ENCODE peak calls at places on chromosomes 3 and 15, in ten cellular contexts. Q is ascending aorta, P is Peyer's patch, J is HCT116, W is PC-9, R is upper lobe of left lung, F is esophagus squamous epithelium, X is GM23248, C is mammary epithelial cell, K is A673. D is an unnamed sample.

GRCh38 chr3:42667523-42668402 is 14.3 kb downstream of the ZBTB47 start:
- DNase-seq in Q (no peak), P (no peak), J (no peak), W (no peak), R (peak), F (no peak), X (no peak), C (no peak), K (no peak), D (no peak)

GRCh38 chr3:195461518-195462307 is 18.9 kb upstream of the ACAP2 start:
- DNase-seq in Q (no peak), P (peak), J (no peak), W (no peak), R (no peak), F (no peak), X (no peak), C (no peak), K (no peak), D (no peak)

GRCh38 chr15:96561593-96561992 is 231.1 kb downstream of the NR2F2 start:
- DNase-seq in Q (no peak), P (no peak), J (no peak), W (no peak), R (no peak), F (no peak), X (no peak), C (no peak), K (no peak), D (no peak)

GRCh38 chr15:45131510-45131909 is 1.7 kb downstream of the DUOX1 start:
- DNase-seq in Q (no peak), P (no peak), J (no peak), W (no peak), R (peak), F (no peak), X (no peak), C (no peak), K (no peak), D (no peak)

GRCh38 chr15:98855067-98855814 is 152.4 kb downstream of the PGPEP1L start:
- DNase-seq in Q (no peak), P (no peak), J (no peak), W (no peak), R (no peak), F (no peak), X (no peak), C (no peak), K (no peak), D (no peak)

GRCh38 chr15:39140060-39140604 is 440.7 kb upstream of the THBS1 start:
- DNase-seq in Q (no peak), P (no peak), J (no peak), W (peak), R (no peak), F (no peak), X (peak), C (peak), K (no peak), D (no peak)

GRCh38 chr3:54527521-54527920 is 400.3 kb downstream of the LRTM1 start:
- DNase-seq in Q (no peak), P (no peak), J (no peak), W (no peak), R (no peak), F (no peak), X (no peak), C (no peak), K (no peak), D (no peak)

GRCh38 chr3:72050048-72050632 is 265.2 kb upstream of the PROK2 start:
- DNase-seq in Q (no peak), P (no peak), J (no peak), W (no peak), R (no peak), F (no peak), X (no peak), C (no peak), K (no peak), D (no peak)

GRCh38 chr3:48697952-48698351 is 12.2 kb upstream of the NCKIPSD start:
- DNase-seq in Q (no peak), P (no peak), J (no peak), W (no peak), R (no peak), F (no peak), X (peak), C (no peak), K (no peak), D (no peak)

GRCh38 chr15:43287254-43287653 is 20.5 kb upstream of the TGM5 start:
- DNase-seq in Q (no peak), P (no peak), J (no peak), W (no peak), R (no peak), F (no peak), X (no peak), C (no peak), K (no peak), D (no peak)

GRCh38 chr3:134628884-134629283 is 21.9 kb downstream of the KY start:
- DNase-seq in Q (no peak), P (no peak), J (no peak), W (no peak), R (no peak), F (no peak), X (no peak), C (no peak), K (no peak), D (no peak)

GRCh38 chr15:41796457-41796856 is 22.2 kb downstream of the MAPKBP1 start:
- DNase-seq in Q (no peak), P (no peak), J (no peak), W (no peak), R (no peak), F (no peak), X (peak), C (peak), K (peak), D (no peak)

GRCh38 chr3:57758686-57759085 is 2.6 kb downstream of the SLMAP start:
- DNase-seq in Q (no peak), P (no peak), J (no peak), W (no peak), R (no peak), F (no peak), X (peak), C (no peak), K (no peak), D (no peak)

GRCh38 chr15:79179108-79179561 is 88.6 kb upstream of the RASGRF1 start:
- DNase-seq in Q (no peak), P (no peak), J (no peak), W (peak), R (no peak), F (no peak), X (no peak), C (peak), K (peak), D (no peak)

GRCh38 chr15:57505949-57506391 is 85.7 kb upstream of the MYZAP start:
- DNase-seq in Q (peak), P (peak), J (no peak), W (peak), R (peak), F (no peak), X (peak), C (peak), K (no peak), D (no peak)

GRCh38 chr3:37824954-37825328 is 36.7 kb upstream of the CTDSPL start:
- DNase-seq in Q (no peak), P (no peak), J (no peak), W (no peak), R (no peak), F (no peak), X (no peak), C (peak), K (peak), D (no peak)

GRCh38 chr3:2511356-2511755 is 412.7 kb downstream of the CNTN4 start:
- DNase-seq in Q (no peak), P (no peak), J (no peak), W (no peak), R (no peak), F (no peak), X (no peak), C (no peak), K (peak), D (no peak)

GRCh38 chr3:43735618-43736017 is 44.9 kb downstream of the ABHD5 start:
- DNase-seq in Q (no peak), P (peak), J (no peak), W (no peak), R (no peak), F (no peak), X (no peak), C (no peak), K (no peak), D (no peak)

GRCh38 chr3:113223831-113224240 is 12.5 kb downstream of the BOC start:
- DNase-seq in Q (no peak), P (no peak), J (no peak), W (no peak), R (no peak), F (no peak), X (no peak), C (no peak), K (no peak), D (no peak)

GRCh38 chr3:161630791-161631190 is 134.2 kb downstream of the OTOL1 start:
- DNase-seq in Q (no peak), P (no peak), J (no peak), W (no peak), R (no peak), F (no peak), X (peak), C (no peak), K (peak), D (no peak)

GRCh38 chr15:52258461-52258860 is 37.1 kb downstream of the MYO5C start:
- DNase-seq in Q (no peak), P (no peak), J (no peak), W (no peak), R (no peak), F (no peak), X (no peak), C (no peak), K (no peak), D (no peak)

GRCh38 chr3:11059090-11059798 is 66.7 kb downstream of the SLC6A1 start:
- DNase-seq in Q (no peak), P (no peak), J (peak), W (peak), R (peak), F (no peak), X (peak), C (peak), K (peak), D (no peak)

GRCh38 chr15:31497838-31498237 is 171.2 kb downstream of the KLF13 start:
- DNase-seq in Q (no peak), P (no peak), J (no peak), W (no peak), R (no peak), F (no peak), X (no peak), C (no peak), K (no peak), D (no peak)

GRCh38 chr3:196517919-196518318 is 2.8 kb upstream of the SMCO1 start:
- DNase-seq in Q (no peak), P (no peak), J (no peak), W (peak), R (no peak), F (no peak), X (no peak), C (peak), K (peak), D (no peak)

GRCh38 chr3:107365051-107365450 is 12.2 kb upstream of the CCDC54 start:
- DNase-seq in Q (no peak), P (no peak), J (no peak), W (no peak), R (no peak), F (no peak), X (no peak), C (no peak), K (no peak), D (no peak)

GRCh38 chr3:85710490-85710889 is 751.7 kb downstream of the CADM2 start:
- DNase-seq in Q (no peak), P (no peak), J (no peak), W (no peak), R (no peak), F (no peak), X (peak), C (peak), K (peak), D (no peak)

GRCh38 chr3:107990926-107991325 is 99.9 kb downstream of the CD47 start:
- DNase-seq in Q (no peak), P (no peak), J (no peak), W (no peak), R (no peak), F (no peak), X (no peak), C (no peak), K (no peak), D (no peak)

GRCh38 chr3:98021821-98022220 is 13.3 kb downstream of the GABRR3 start:
- DNase-seq in Q (no peak), P (no peak), J (no peak), W (no peak), R (no peak), F (no peak), X (peak), C (peak), K (no peak), D (no peak)

GRCh38 chr15:93985925-93986324 is 245.4 kb upstream of the MCTP2 start:
- DNase-seq in Q (no peak), P (no peak), J (no peak), W (no peak), R (no peak), F (no peak), X (no peak), C (no peak), K (no peak), D (no peak)

GRCh38 chr3:197880361-197881339 is 69.3 kb upstream of the RPL35A start:
- DNase-seq in Q (no peak), P (no peak), J (no peak), W (no peak), R (no peak), F (no peak), X (no peak), C (no peak), K (no peak), D (no peak)

GRCh38 chr3:197881601-197882000 is 68.4 kb upstream of the RPL35A start:
- DNase-seq in Q (no peak), P (no peak), J (no peak), W (no peak), R (no peak), F (no peak), X (no peak), C (no peak), K (peak), D (no peak)

GRCh38 chr3:197874653-197875052 is 75.3 kb upstream of the RPL35A start:
- DNase-seq in Q (no peak), P (no peak), J (no peak), W (no peak), R (no peak), F (no peak), X (no peak), C (no peak), K (no peak), D (no peak)

GRCh38 chr3:197878427-197878826 is 71.6 kb upstream of the RPL35A start:
- DNase-seq in Q (no peak), P (no peak), J (no peak), W (no peak), R (peak), F (no peak), X (no peak), C (no peak), K (no peak), D (no peak)

DNA sequence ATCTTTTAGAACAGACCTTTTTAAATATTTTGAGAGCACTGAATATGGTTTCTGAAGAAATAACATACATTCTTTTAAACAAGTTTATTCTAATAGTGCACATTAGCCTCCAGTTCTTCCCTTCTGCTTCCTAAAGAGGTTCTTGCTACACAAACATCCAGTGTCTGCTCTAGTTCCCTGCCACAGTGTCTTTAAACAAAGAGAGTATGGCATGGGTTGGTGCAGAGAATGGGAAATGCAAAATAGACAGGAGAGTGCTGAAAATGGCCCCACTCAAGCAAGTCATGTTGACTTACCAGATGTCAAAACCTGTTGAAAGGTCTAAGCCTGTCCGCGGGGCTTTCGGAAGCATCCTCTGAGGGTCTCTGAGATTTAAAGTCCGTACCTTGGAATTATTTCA is 72.1 kb upstream of the RPL35A start:
- DNase-seq in Q (no peak), P (no peak), J (no peak), W (no peak), R (no peak), F (no peak), X (no peak), C (no peak), K (no peak), D (no peak)
- H3K27ac ChIP-seq in Q (no peak), P (no peak), J (no peak), W (no peak), R (no peak), F (no peak), X (no peak), C (no peak), K (no peak), D (no peak)

GRCh38 chr3:64063982-64064438 is 40.7 kb upstream of the PSMD6 start:
- DNase-seq in Q (no peak), P (no peak), J (no peak), W (no peak), R (no peak), F (no peak), X (no peak), C (no peak), K (no peak), D (no peak)

GRCh38 chr3:64063207-64063981 is 40.1 kb upstream of the PSMD6 start:
- DNase-seq in Q (no peak), P (no peak), J (no peak), W (no peak), R (no peak), F (no peak), X (no peak), C (no peak), K (no peak), D (no peak)

GRCh38 chr3:64067510-64068346 is 44.4 kb upstream of the PSMD6 start:
- DNase-seq in Q (no peak), P (no peak), J (no peak), W (no peak), R (no peak), F (no peak), X (peak), C (no peak), K (no peak), D (no peak)

GRCh38 chr3:64061628-64062027 is 38.3 kb upstream of the PSMD6 start:
- DNase-seq in Q (no peak), P (no peak), J (no peak), W (no peak), R (no peak), F (no peak), X (no peak), C (no peak), K (no peak), D (no peak)

DNA sequence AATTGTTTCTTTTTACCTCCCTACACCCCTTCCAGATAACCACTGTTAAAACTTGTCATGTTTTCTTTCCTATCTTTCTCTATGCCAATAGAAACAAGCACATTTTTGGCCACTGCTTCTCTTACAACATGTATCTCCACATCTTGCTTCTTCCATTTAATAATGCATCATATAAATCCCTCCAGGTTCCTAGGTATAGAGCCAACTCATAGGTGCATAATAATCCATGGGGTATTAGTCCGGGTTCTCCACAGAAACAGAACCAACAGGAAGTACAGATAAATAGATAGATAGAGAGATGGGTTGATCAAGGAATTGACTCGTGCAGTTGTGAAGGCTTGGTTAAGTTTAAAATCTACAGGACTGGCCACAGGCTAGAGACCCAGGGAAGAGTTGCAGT is 41.5 kb upstream of the PSMD6 start:
- DNase-seq in Q (no peak), P (no peak), J (no peak), W (no peak), R (no peak), F (no peak), X (no peak), C (no peak), K (no peak), D (no peak)
- H3K27ac ChIP-seq in Q (no peak), P (no peak), J (no peak), W (no peak), R (no peak), F (no peak), X (no peak), C (no peak), K (no peak), D (no peak)

DNA sequence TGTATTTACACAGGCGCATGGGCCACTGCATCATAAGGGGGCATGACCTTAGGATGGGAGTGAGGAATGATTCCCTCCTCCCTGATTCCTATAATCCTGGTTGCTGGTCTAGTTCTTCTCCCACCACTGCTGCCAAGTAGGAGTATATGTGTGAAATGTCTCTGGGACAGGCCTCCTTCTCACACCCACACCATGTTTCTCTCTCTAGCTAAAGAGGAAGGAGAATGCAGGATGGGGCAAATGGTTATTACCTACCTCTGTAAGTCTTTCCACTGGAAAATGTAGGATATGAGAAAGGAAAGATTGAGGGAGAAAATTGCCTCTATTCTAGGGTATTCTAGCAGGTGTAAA is 159.2 kb downstream of the THSD4 start:
- DNase-seq in Q (no peak), P (no peak), J (no peak), W (no peak), R (no peak), F (no peak), X (no peak), C (no peak), K (no peak), D (no peak)
- H3K27ac ChIP-seq in Q (peak), P (no peak), J (no peak), W (peak), R (no peak), F (no peak), X (peak), C (no peak), K (peak), D (no peak)

DNA sequence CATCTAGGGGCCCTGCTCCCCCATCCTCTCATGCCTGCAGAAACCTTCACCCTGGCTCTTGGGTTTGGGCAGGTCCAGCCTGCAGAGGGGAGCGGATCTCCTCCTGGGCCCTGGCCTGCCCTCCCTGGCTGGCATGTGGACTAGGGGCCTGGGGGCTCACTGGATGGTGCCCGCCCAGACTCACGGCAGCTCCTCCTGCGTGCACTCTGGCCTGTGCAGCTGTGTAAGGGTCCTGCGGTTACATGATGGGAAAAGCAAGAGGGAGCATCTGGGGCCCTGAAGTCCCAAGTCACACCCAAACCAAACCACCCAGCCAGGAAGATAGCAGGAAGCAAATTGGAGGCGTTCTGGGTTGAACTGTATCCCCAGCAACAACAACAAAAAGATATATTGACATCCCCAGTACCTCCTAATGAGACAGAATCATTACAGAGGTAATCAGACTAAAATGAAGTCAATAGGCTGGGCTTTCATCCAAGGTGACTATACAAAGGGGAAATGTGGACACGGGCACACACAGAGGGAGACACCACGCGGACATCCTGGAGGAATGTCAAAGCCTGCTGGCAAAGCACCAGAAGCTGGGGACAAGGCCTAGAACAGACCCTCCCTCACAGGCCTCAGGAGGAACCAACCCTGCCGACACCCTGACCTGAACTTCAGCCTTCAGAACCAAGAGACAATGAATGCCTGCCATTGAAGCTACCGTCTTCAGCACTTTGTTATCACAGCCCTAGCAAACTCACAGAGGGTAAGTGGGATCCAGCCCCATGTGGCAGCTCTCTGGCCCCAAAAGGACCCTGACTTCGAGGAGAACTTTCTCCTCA is 10.4 kb upstream of the CLK3 start:
- DNase-seq in Q (no peak), P (no peak), J (no peak), W (no peak), R (no peak), F (no peak), X (peak), C (no peak), K (no peak), D (no peak)
- H3K27ac ChIP-seq in Q (no peak), P (no peak), J (no peak), W (no peak), R (no peak), F (no peak), X (no peak), C (no peak), K (no peak), D (no peak)

GRCh38 chr3:171821778-171822358 is 11.6 kb upstream of the PLD1 start:
- DNase-seq in Q (no peak), P (no peak), J (no peak), W (no peak), R (no peak), F (no peak), X (no peak), C (no peak), K (no peak), D (no peak)
- H3K27ac ChIP-seq in Q (no peak), P (no peak), J (no peak), W (no peak), R (no peak), F (no peak), X (no peak), C (no peak), K (no peak), D (no peak)

D was measured in naive thymus-derived CD4-positive, alpha-beta T cell.